ENCODE peak calls at places on chromosomes 2 and 18, in nine cellular contexts. One of them, this sample, is unnamed.

GRCh38 chr2:238427435-238428162 is 872 bp downstream of the ASB1 start:
- DNase-seq in esophagus muscularis mucosa: no peak
- DNase-seq in fibroblast of lung: no peak
- DNase-seq in effector memory CD4-positive, alpha-beta T cell: no peak
- DNase-seq in CD8-positive, alpha-beta memory T cell: no peak
- DNase-seq in left ventricle myocardium inferior: no peak
- DNase-seq in right atrium auricular region: no peak
- DNase-seq in aorta: peak; percentile 77
- DNase-seq in kidney: no peak
- DNase-seq in this sample: peak; percentile 74

GRCh38 chr2:108377411-108377810 is 343 bp upstream of the SULT1C4 start:
- DNase-seq in esophagus muscularis mucosa: no peak
- DNase-seq in left ventricle myocardium inferior: no peak
- DNase-seq in CD8-positive, alpha-beta memory T cell: no peak
- DNase-seq in fibroblast of lung: peak; percentile 13
- DNase-seq in kidney: no peak
- DNase-seq in right atrium auricular region: no peak
- DNase-seq in aorta: no peak
- DNase-seq in effector memory CD4-positive, alpha-beta T cell: no peak
- DNase-seq in this sample: no peak

GRCh38 chr18:78069784-78070664 is 820.4 kb downstream of the GALR1 start:
- DNase-seq in esophagus muscularis mucosa: peak; percentile 91
- DNase-seq in kidney: no peak
- DNase-seq in right atrium auricular region: no peak
- DNase-seq in fibroblast of lung: no peak
- DNase-seq in effector memory CD4-positive, alpha-beta T cell: no peak
- DNase-seq in aorta: no peak
- DNase-seq in CD8-positive, alpha-beta memory T cell: no peak
- DNase-seq in left ventricle myocardium inferior: peak; percentile 22
- DNase-seq in this sample: peak; percentile 57

GRCh38 chr2:231068525-231069222 is 12.0 kb downstream of the PSMD1 start:
- DNase-seq in fibroblast of lung: peak; percentile 67
- DNase-seq in effector memory CD4-positive, alpha-beta T cell: no peak
- DNase-seq in aorta: no peak
- DNase-seq in left ventricle myocardium inferior: no peak
- DNase-seq in kidney: no peak
- DNase-seq in esophagus muscularis mucosa: no peak
- DNase-seq in CD8-positive, alpha-beta memory T cell: no peak
- DNase-seq in right atrium auricular region: no peak
- DNase-seq in this sample: no peak

GRCh38 chr2:180733330-180733729 is 247.1 kb upstream of the UBE2E3 start:
- DNase-seq in esophagus muscularis mucosa: no peak
- DNase-seq in fibroblast of lung: no peak
- DNase-seq in left ventricle myocardium inferior: no peak
- DNase-seq in effector memory CD4-positive, alpha-beta T cell: no peak
- DNase-seq in aorta: no peak
- DNase-seq in CD8-positive, alpha-beta memory T cell: no peak
- DNase-seq in right atrium auricular region: no peak
- DNase-seq in kidney: no peak
- DNase-seq in this sample: no peak

GRCh38 chr18:59517446-59518171 is 158.5 kb upstream of the LMAN1 start:
- DNase-seq in esophagus muscularis mucosa: no peak
- DNase-seq in fibroblast of lung: peak; percentile 22
- DNase-seq in kidney: no peak
- DNase-seq in effector memory CD4-positive, alpha-beta T cell: no peak
- DNase-seq in left ventricle myocardium inferior: no peak
- DNase-seq in CD8-positive, alpha-beta memory T cell: no peak
- DNase-seq in right atrium auricular region: no peak
- DNase-seq in aorta: no peak
- DNase-seq in this sample: no peak

GRCh38 chr18:79506191-79507075 is 110.7 kb downstream of the NFATC1 start:
- DNase-seq in left ventricle myocardium inferior: peak; percentile 69
- DNase-seq in right atrium auricular region: peak; percentile 77
- DNase-seq in CD8-positive, alpha-beta memory T cell: peak; percentile 41
- DNase-seq in esophagus muscularis mucosa: no peak
- DNase-seq in kidney: peak; percentile 77
- DNase-seq in fibroblast of lung: peak; percentile 62
- DNase-seq in effector memory CD4-positive, alpha-beta T cell: no peak
- DNase-seq in aorta: peak; percentile 73
- DNase-seq in this sample: peak; percentile 81

GRCh38 chr2:72116081-72116533 is 31.6 kb downstream of the CYP26B1 start:
- DNase-seq in fibroblast of lung: no peak
- DNase-seq in kidney: no peak
- DNase-seq in CD8-positive, alpha-beta memory T cell: no peak
- DNase-seq in right atrium auricular region: no peak
- DNase-seq in left ventricle myocardium inferior: no peak
- DNase-seq in aorta: no peak
- DNase-seq in effector memory CD4-positive, alpha-beta T cell: no peak
- DNase-seq in esophagus muscularis mucosa: no peak
- DNase-seq in this sample: peak; percentile 39

GRCh38 chr2:237072067-237072931 is 13.4 kb upstream of the COPS8 start:
- DNase-seq in esophagus muscularis mucosa: peak; percentile 94
- DNase-seq in right atrium auricular region: peak; percentile 85
- DNase-seq in left ventricle myocardium inferior: peak; percentile 75
- DNase-seq in aorta: peak; percentile 91
- DNase-seq in fibroblast of lung: peak; percentile 43
- DNase-seq in effector memory CD4-positive, alpha-beta T cell: peak; percentile 48
- DNase-seq in CD8-positive, alpha-beta memory T cell: peak; percentile 77
- DNase-seq in kidney: peak; percentile 83
- DNase-seq in this sample: peak; percentile 83

GRCh38 chr2:71859211-71859847 is 288.3 kb downstream of the CYP26B1 start:
- DNase-seq in fibroblast of lung: no peak
- DNase-seq in kidney: no peak
- DNase-seq in aorta: no peak
- DNase-seq in right atrium auricular region: no peak
- DNase-seq in esophagus muscularis mucosa: no peak
- DNase-seq in CD8-positive, alpha-beta memory T cell: no peak
- DNase-seq in left ventricle myocardium inferior: no peak
- DNase-seq in effector memory CD4-positive, alpha-beta T cell: no peak
- DNase-seq in this sample: no peak

GRCh38 chr2:162234620-162235462 is 8.4 kb downstream of the FAP start:
- DNase-seq in kidney: peak; percentile 70
- DNase-seq in esophagus muscularis mucosa: no peak
- DNase-seq in CD8-positive, alpha-beta memory T cell: no peak
- DNase-seq in aorta: no peak
- DNase-seq in fibroblast of lung: no peak
- DNase-seq in left ventricle myocardium inferior: no peak
- DNase-seq in effector memory CD4-positive, alpha-beta T cell: no peak
- DNase-seq in right atrium auricular region: no peak
- DNase-seq in this sample: no peak

GRCh38 chr2:202965810-202966454 is 48.7 kb upstream of the NBEAL1 start:
- DNase-seq in kidney: no peak
- DNase-seq in fibroblast of lung: peak; percentile 82
- DNase-seq in effector memory CD4-positive, alpha-beta T cell: no peak
- DNase-seq in left ventricle myocardium inferior: no peak
- DNase-seq in esophagus muscularis mucosa: no peak
- DNase-seq in aorta: no peak
- DNase-seq in right atrium auricular region: no peak
- DNase-seq in CD8-positive, alpha-beta memory T cell: no peak
- DNase-seq in this sample: no peak

GRCh38 chr2:158486970-158487325 is 30.2 kb downstream of the PKP4 start:
- DNase-seq in left ventricle myocardium inferior: no peak
- DNase-seq in aorta: no peak
- DNase-seq in fibroblast of lung: peak; percentile 68
- DNase-seq in right atrium auricular region: no peak
- DNase-seq in esophagus muscularis mucosa: no peak
- DNase-seq in CD8-positive, alpha-beta memory T cell: no peak
- DNase-seq in effector memory CD4-positive, alpha-beta T cell: no peak
- DNase-seq in kidney: no peak
- DNase-seq in this sample: no peak

GRCh38 chr2:60505861-60506260 is 47.6 kb downstream of the BCL11A start:
- DNase-seq in left ventricle myocardium inferior: no peak
- DNase-seq in effector memory CD4-positive, alpha-beta T cell: no peak
- DNase-seq in aorta: no peak
- DNase-seq in fibroblast of lung: no peak
- DNase-seq in CD8-positive, alpha-beta memory T cell: no peak
- DNase-seq in esophagus muscularis mucosa: no peak
- DNase-seq in kidney: no peak
- DNase-seq in right atrium auricular region: no peak
- DNase-seq in this sample: no peak

GRCh38 chr2:73582364-73582763 is 59.9 kb downstream of the NAT8 start:
- DNase-seq in CD8-positive, alpha-beta memory T cell: no peak
- DNase-seq in right atrium auricular region: no peak
- DNase-seq in left ventricle myocardium inferior: no peak
- DNase-seq in aorta: no peak
- DNase-seq in kidney: no peak
- DNase-seq in effector memory CD4-positive, alpha-beta T cell: no peak
- DNase-seq in esophagus muscularis mucosa: no peak
- DNase-seq in fibroblast of lung: no peak
- DNase-seq in this sample: no peak

GRCh38 chr18:46916551-46917107 is 678 bp downstream of the PIAS2 start:
- DNase-seq in right atrium auricular region: no peak
- DNase-seq in effector memory CD4-positive, alpha-beta T cell: peak; percentile 1
- DNase-seq in left ventricle myocardium inferior: no peak
- DNase-seq in kidney: no peak
- DNase-seq in esophagus muscularis mucosa: no peak
- DNase-seq in aorta: no peak
- DNase-seq in CD8-positive, alpha-beta memory T cell: peak; percentile 57
- DNase-seq in fibroblast of lung: peak; percentile 40
- DNase-seq in this sample: no peak

GRCh38 chr2:86221066-86221684 is 21.9 kb downstream of the MRPL35 start:
- DNase-seq in kidney: no peak
- DNase-seq in aorta: no peak
- DNase-seq in right atrium auricular region: peak; percentile 58
- DNase-seq in fibroblast of lung: peak; percentile 43
- DNase-seq in left ventricle myocardium inferior: no peak
- DNase-seq in CD8-positive, alpha-beta memory T cell: no peak
- DNase-seq in esophagus muscularis mucosa: no peak
- DNase-seq in effector memory CD4-positive, alpha-beta T cell: no peak
- DNase-seq in this sample: no peak

GRCh38 chr2:240429341-240429871 is 6.1 kb upstream of the GPC1 start:
- DNase-seq in effector memory CD4-positive, alpha-beta T cell: no peak
- DNase-seq in esophagus muscularis mucosa: no peak
- DNase-seq in aorta: no peak
- DNase-seq in left ventricle myocardium inferior: no peak
- DNase-seq in fibroblast of lung: no peak
- DNase-seq in right atrium auricular region: no peak
- DNase-seq in CD8-positive, alpha-beta memory T cell: peak; percentile 20
- DNase-seq in kidney: peak; percentile 30
- DNase-seq in this sample: peak; percentile 61

GRCh38 chr2:127078691-127079270 is 28.2 kb downstream of the BIN1 start:
- DNase-seq in esophagus muscularis mucosa: no peak
- DNase-seq in right atrium auricular region: no peak
- DNase-seq in effector memory CD4-positive, alpha-beta T cell: no peak
- DNase-seq in CD8-positive, alpha-beta memory T cell: no peak
- DNase-seq in left ventricle myocardium inferior: no peak
- DNase-seq in kidney: no peak
- DNase-seq in fibroblast of lung: no peak
- DNase-seq in aorta: no peak
- DNase-seq in this sample: no peak
- H3K27ac ChIP-seq in esophagus muscularis mucosa: no peak overlapping the region
- H3K27ac ChIP-seq in right atrium auricular region: no peak overlapping the region
- H3K27ac ChIP-seq in effector memory CD4-positive, alpha-beta T cell: peak overlapping the region; percentile 87
- H3K27ac ChIP-seq in CD8-positive, alpha-beta memory T cell: no peak overlapping the region
- H3K27ac ChIP-seq in left ventricle myocardium inferior: no peak overlapping the region
- H3K27ac ChIP-seq in kidney: no peak overlapping the region
- H3K27ac ChIP-seq in fibroblast of lung: no peak overlapping the region
- H3K27ac ChIP-seq in aorta: no peak overlapping the region
- H3K27ac ChIP-seq in this sample: no peak overlapping the region

DNA sequence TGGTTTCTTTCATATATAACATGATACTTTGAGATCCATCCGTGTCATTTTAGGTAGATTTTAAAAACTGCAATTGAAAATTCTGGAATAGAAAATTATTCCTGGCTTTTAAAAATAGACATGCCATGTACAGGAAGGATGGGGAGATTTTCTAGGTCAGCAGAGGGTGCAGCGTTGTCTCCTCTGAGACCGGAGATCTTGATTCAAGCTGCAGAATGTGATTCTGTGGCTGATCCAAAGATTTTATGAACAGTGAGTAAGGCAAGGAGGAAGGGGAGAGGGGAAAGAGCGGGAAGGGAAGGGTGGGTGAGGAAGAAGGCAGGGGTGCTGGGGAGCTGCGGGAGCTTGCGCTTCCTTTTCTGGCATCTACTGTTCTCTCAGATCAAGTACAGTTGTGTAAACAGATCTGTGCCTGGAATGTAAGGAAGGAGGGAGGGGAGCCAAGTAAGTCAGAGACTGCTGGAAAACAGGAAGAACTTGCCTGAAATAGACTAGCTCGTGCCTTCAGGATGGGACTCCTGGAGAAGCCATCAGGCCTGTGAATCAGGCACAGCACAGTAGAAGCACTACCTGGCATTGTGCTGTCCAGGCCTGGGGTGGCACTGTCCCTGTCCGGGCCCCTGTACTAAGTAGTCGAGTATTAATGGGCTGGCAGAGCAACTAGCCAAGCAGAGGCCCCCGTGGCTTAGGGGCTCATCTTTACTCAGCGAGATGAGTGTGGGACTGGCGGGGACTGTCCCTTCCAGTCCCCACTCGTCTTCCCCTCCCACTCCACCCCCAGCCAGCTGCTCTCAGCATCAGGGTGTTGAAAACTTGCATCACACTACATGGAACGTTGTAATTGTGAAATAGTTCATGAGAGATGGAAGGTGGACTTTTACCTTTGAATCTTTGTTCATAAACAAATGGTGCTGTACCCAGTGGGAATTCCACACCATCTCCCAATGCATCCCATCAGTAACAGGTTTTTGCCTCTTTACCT is 163.5 kb downstream of the UXS1 start:
- DNase-seq in esophagus muscularis mucosa: no peak
- DNase-seq in kidney: peak; percentile 78
- DNase-seq in right atrium auricular region: no peak
- DNase-seq in effector memory CD4-positive, alpha-beta T cell: no peak
- DNase-seq in left ventricle myocardium inferior: peak; percentile 44
- DNase-seq in CD8-positive, alpha-beta memory T cell: no peak
- DNase-seq in aorta: no peak
- DNase-seq in fibroblast of lung: peak; percentile 77
- DNase-seq in this sample: no peak
- H3K27ac ChIP-seq in esophagus muscularis mucosa: peak overlapping the region; percentile 93
- H3K27ac ChIP-seq in kidney: peak overlapping the region; percentile 56
- H3K27ac ChIP-seq in right atrium auricular region: peak overlapping the region; percentile 46
- H3K27ac ChIP-seq in effector memory CD4-positive, alpha-beta T cell: no peak overlapping the region
- H3K27ac ChIP-seq in left ventricle myocardium inferior: peak overlapping the region; percentile 88
- H3K27ac ChIP-seq in CD8-positive, alpha-beta memory T cell: no peak overlapping the region
- H3K27ac ChIP-seq in aorta: no peak overlapping the region
- H3K27ac ChIP-seq in fibroblast of lung: no peak overlapping the region
- H3K27ac ChIP-seq in this sample: peak overlapping the region; percentile 76

GRCh38 chr2:224883172-224883516 is 159.1 kb downstream of the DOCK10 start:
- DNase-seq in kidney: no peak
- DNase-seq in right atrium auricular region: no peak
- DNase-seq in esophagus muscularis mucosa: no peak
- DNase-seq in effector memory CD4-positive, alpha-beta T cell: no peak
- DNase-seq in aorta: no peak
- DNase-seq in fibroblast of lung: no peak
- DNase-seq in left ventricle myocardium inferior: no peak
- DNase-seq in CD8-positive, alpha-beta memory T cell: no peak
- DNase-seq in this sample: no peak
- H3K27ac ChIP-seq in kidney: no peak overlapping the region
- H3K27ac ChIP-seq in right atrium auricular region: no peak overlapping the region
- H3K27ac ChIP-seq in esophagus muscularis mucosa: no peak overlapping the region
- H3K27ac ChIP-seq in effector memory CD4-positive, alpha-beta T cell: no peak overlapping the region
- H3K27ac ChIP-seq in aorta: peak overlapping the region; percentile 57
- H3K27ac ChIP-seq in fibroblast of lung: peak overlapping the region; percentile 24
- H3K27ac ChIP-seq in left ventricle myocardium inferior: no peak overlapping the region
- H3K27ac ChIP-seq in CD8-positive, alpha-beta memory T cell: no peak overlapping the region
- H3K27ac ChIP-seq in this sample: peak overlapping the region; percentile 24

DNA sequence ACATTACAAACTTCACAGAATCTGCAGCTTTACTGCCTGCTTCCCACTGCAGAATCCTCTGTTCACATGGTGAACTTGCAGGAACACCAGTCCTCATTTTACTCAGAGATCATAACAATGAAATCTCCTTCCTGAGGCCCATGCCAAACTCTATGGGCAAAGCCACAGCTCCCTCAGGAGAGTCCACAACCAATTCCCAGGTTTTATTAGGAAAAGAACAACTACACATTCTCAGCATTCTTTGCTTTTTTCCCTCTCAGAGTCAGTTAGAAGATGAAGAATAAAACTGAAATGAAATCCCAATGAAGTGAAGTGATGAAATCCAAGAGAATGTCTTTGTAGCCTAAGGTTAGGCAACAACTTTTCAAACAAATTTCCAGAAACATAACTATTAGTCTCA is 233.7 kb downstream of the DSEL start:
- DNase-seq in esophagus muscularis mucosa: no peak
- DNase-seq in right atrium auricular region: no peak
- DNase-seq in aorta: no peak
- DNase-seq in left ventricle myocardium inferior: no peak
- DNase-seq in effector memory CD4-positive, alpha-beta T cell: no peak
- DNase-seq in CD8-positive, alpha-beta memory T cell: no peak
- DNase-seq in fibroblast of lung: peak; percentile 10
- DNase-seq in kidney: no peak
- DNase-seq in this sample: no peak
- H3K27ac ChIP-seq in esophagus muscularis mucosa: no peak overlapping the region
- H3K27ac ChIP-seq in right atrium auricular region: no peak overlapping the region
- H3K27ac ChIP-seq in aorta: no peak overlapping the region
- H3K27ac ChIP-seq in left ventricle myocardium inferior: no peak overlapping the region
- H3K27ac ChIP-seq in effector memory CD4-positive, alpha-beta T cell: no peak overlapping the region
- H3K27ac ChIP-seq in CD8-positive, alpha-beta memory T cell: no peak overlapping the region
- H3K27ac ChIP-seq in fibroblast of lung: no peak overlapping the region
- H3K27ac ChIP-seq in kidney: no peak overlapping the region
- H3K27ac ChIP-seq in this sample: no peak overlapping the region

This sample was measured in left lung.